ENCODE peak calls at places on chromosomes 6 and 20, in ten cellular contexts. One of them, this sample, is unnamed.
A peak's percentile ranks its signal among the peaks of the same experiment; 100 is the strongest.

GRCh38 chr6:36886948-36887347 is 1.2 kb downstream of the C6orf89 start:
- ATAC-seq in CD8-positive, alpha-beta T cell: no peak
- ATAC-seq in naive B cell: no peak
- ATAC-seq in heart right ventricle: no peak
- ATAC-seq in activated T-cell treated with anti-CD3 and anti-CD28 coated beads, Interleukin-2, amount 50 U/mL, for 72 hours: no peak
- ATAC-seq in stimulated activated naive CD8-positive, alpha-beta T cell treated with anti-CD3 and anti-CD28 coated beads, Interleukin-15, Interleukin-2, amounts not matched to agents 100 U/mL and 50 U/mL, for 24 hours: no peak
- ATAC-seq in effector memory CD8-positive, alpha-beta T cell: no peak
- ATAC-seq in left ventricle myocardium superior: no peak
- ATAC-seq in stimulated activated effector memory CD8-positive, alpha-beta T cell treated with anti-CD3 and anti-CD28 coated beads, Interleukin-12 subunit alpha, Interleukin-12 subunit beta, amount 100 ng/mL, for 72 hours: no peak
- ATAC-seq in natural killer cell treated with Interleukin-12 subunit alpha and Interleukin-12 subunit beta and Interleukin-15 and Interleukin-18, amount 100 ng/mL, for 72 hours: no peak
- ATAC-seq in this sample: no peak

GRCh38 chr20:17644451-17644850 is 37.6 kb downstream of the RRBP1 start:
- ATAC-seq in CD8-positive, alpha-beta T cell: no peak
- ATAC-seq in naive B cell: no peak
- ATAC-seq in heart right ventricle: peak; percentile 36
- ATAC-seq in activated T-cell treated with anti-CD3 and anti-CD28 coated beads, Interleukin-2, amount 50 U/mL, for 72 hours: no peak
- ATAC-seq in stimulated activated naive CD8-positive, alpha-beta T cell treated with anti-CD3 and anti-CD28 coated beads, Interleukin-15, Interleukin-2, amounts not matched to agents 100 U/mL and 50 U/mL, for 24 hours: no peak
- ATAC-seq in effector memory CD8-positive, alpha-beta T cell: no peak
- ATAC-seq in left ventricle myocardium superior: peak; percentile 53
- ATAC-seq in stimulated activated effector memory CD8-positive, alpha-beta T cell treated with anti-CD3 and anti-CD28 coated beads, Interleukin-12 subunit alpha, Interleukin-12 subunit beta, amount 100 ng/mL, for 72 hours: no peak
- ATAC-seq in natural killer cell treated with Interleukin-12 subunit alpha and Interleukin-12 subunit beta and Interleukin-15 and Interleukin-18, amount 100 ng/mL, for 72 hours: no peak
- ATAC-seq in this sample: no peak

GRCh38 chr6:160464744-160465143 is 116.6 kb downstream of the SLC22A3 start:
- ATAC-seq in CD8-positive, alpha-beta T cell: no peak
- ATAC-seq in naive B cell: no peak
- ATAC-seq in heart right ventricle: no peak
- ATAC-seq in activated T-cell treated with anti-CD3 and anti-CD28 coated beads, Interleukin-2, amount 50 U/mL, for 72 hours: no peak
- ATAC-seq in stimulated activated naive CD8-positive, alpha-beta T cell treated with anti-CD3 and anti-CD28 coated beads, Interleukin-15, Interleukin-2, amounts not matched to agents 100 U/mL and 50 U/mL, for 24 hours: no peak
- ATAC-seq in effector memory CD8-positive, alpha-beta T cell: no peak
- ATAC-seq in left ventricle myocardium superior: no peak
- ATAC-seq in stimulated activated effector memory CD8-positive, alpha-beta T cell treated with anti-CD3 and anti-CD28 coated beads, Interleukin-12 subunit alpha, Interleukin-12 subunit beta, amount 100 ng/mL, for 72 hours: no peak
- ATAC-seq in natural killer cell treated with Interleukin-12 subunit alpha and Interleukin-12 subunit beta and Interleukin-15 and Interleukin-18, amount 100 ng/mL, for 72 hours: no peak
- ATAC-seq in this sample: no peak

GRCh38 chr6:133083248-133083967 is 157.7 kb upstream of the EYA4 start:
- ATAC-seq in CD8-positive, alpha-beta T cell: no peak
- ATAC-seq in naive B cell: no peak
- ATAC-seq in heart right ventricle: peak; percentile 78
- ATAC-seq in activated T-cell treated with anti-CD3 and anti-CD28 coated beads, Interleukin-2, amount 50 U/mL, for 72 hours: no peak
- ATAC-seq in stimulated activated naive CD8-positive, alpha-beta T cell treated with anti-CD3 and anti-CD28 coated beads, Interleukin-15, Interleukin-2, amounts not matched to agents 100 U/mL and 50 U/mL, for 24 hours: no peak
- ATAC-seq in effector memory CD8-positive, alpha-beta T cell: no peak
- ATAC-seq in left ventricle myocardium superior: peak; percentile 78
- ATAC-seq in stimulated activated effector memory CD8-positive, alpha-beta T cell treated with anti-CD3 and anti-CD28 coated beads, Interleukin-12 subunit alpha, Interleukin-12 subunit beta, amount 100 ng/mL, for 72 hours: no peak
- ATAC-seq in natural killer cell treated with Interleukin-12 subunit alpha and Interleukin-12 subunit beta and Interleukin-15 and Interleukin-18, amount 100 ng/mL, for 72 hours: no peak
- ATAC-seq in this sample: no peak

GRCh38 chr6:39892490-39893129 is 41.7 kb downstream of the MOCS1 start:
- ATAC-seq in CD8-positive, alpha-beta T cell: no peak
- ATAC-seq in naive B cell: no peak
- ATAC-seq in heart right ventricle: peak; percentile 71
- ATAC-seq in activated T-cell treated with anti-CD3 and anti-CD28 coated beads, Interleukin-2, amount 50 U/mL, for 72 hours: peak; percentile 32
- ATAC-seq in stimulated activated naive CD8-positive, alpha-beta T cell treated with anti-CD3 and anti-CD28 coated beads, Interleukin-15, Interleukin-2, amounts not matched to agents 100 U/mL and 50 U/mL, for 24 hours: no peak
- ATAC-seq in effector memory CD8-positive, alpha-beta T cell: no peak
- ATAC-seq in left ventricle myocardium superior: peak; percentile 58
- ATAC-seq in stimulated activated effector memory CD8-positive, alpha-beta T cell treated with anti-CD3 and anti-CD28 coated beads, Interleukin-12 subunit alpha, Interleukin-12 subunit beta, amount 100 ng/mL, for 72 hours: peak; percentile 57
- ATAC-seq in natural killer cell treated with Interleukin-12 subunit alpha and Interleukin-12 subunit beta and Interleukin-15 and Interleukin-18, amount 100 ng/mL, for 72 hours: peak; percentile 64
- ATAC-seq in this sample: no peak

GRCh38 chr6:108940741-108941140 is 92.5 kb downstream of the ARMC2 start:
- ATAC-seq in CD8-positive, alpha-beta T cell: no peak
- ATAC-seq in naive B cell: no peak
- ATAC-seq in heart right ventricle: no peak
- ATAC-seq in activated T-cell treated with anti-CD3 and anti-CD28 coated beads, Interleukin-2, amount 50 U/mL, for 72 hours: no peak
- ATAC-seq in stimulated activated naive CD8-positive, alpha-beta T cell treated with anti-CD3 and anti-CD28 coated beads, Interleukin-15, Interleukin-2, amounts not matched to agents 100 U/mL and 50 U/mL, for 24 hours: no peak
- ATAC-seq in effector memory CD8-positive, alpha-beta T cell: no peak
- ATAC-seq in left ventricle myocardium superior: no peak
- ATAC-seq in stimulated activated effector memory CD8-positive, alpha-beta T cell treated with anti-CD3 and anti-CD28 coated beads, Interleukin-12 subunit alpha, Interleukin-12 subunit beta, amount 100 ng/mL, for 72 hours: no peak
- ATAC-seq in natural killer cell treated with Interleukin-12 subunit alpha and Interleukin-12 subunit beta and Interleukin-15 and Interleukin-18, amount 100 ng/mL, for 72 hours: no peak
- ATAC-seq in this sample: no peak

GRCh38 chr6:39855356-39855995 is 63.3 kb downstream of the DAAM2 start:
- ATAC-seq in CD8-positive, alpha-beta T cell: no peak
- ATAC-seq in naive B cell: no peak
- ATAC-seq in heart right ventricle: peak; percentile 43
- ATAC-seq in activated T-cell treated with anti-CD3 and anti-CD28 coated beads, Interleukin-2, amount 50 U/mL, for 72 hours: no peak
- ATAC-seq in stimulated activated naive CD8-positive, alpha-beta T cell treated with anti-CD3 and anti-CD28 coated beads, Interleukin-15, Interleukin-2, amounts not matched to agents 100 U/mL and 50 U/mL, for 24 hours: no peak
- ATAC-seq in effector memory CD8-positive, alpha-beta T cell: no peak
- ATAC-seq in left ventricle myocardium superior: no peak
- ATAC-seq in stimulated activated effector memory CD8-positive, alpha-beta T cell treated with anti-CD3 and anti-CD28 coated beads, Interleukin-12 subunit alpha, Interleukin-12 subunit beta, amount 100 ng/mL, for 72 hours: no peak
- ATAC-seq in natural killer cell treated with Interleukin-12 subunit alpha and Interleukin-12 subunit beta and Interleukin-15 and Interleukin-18, amount 100 ng/mL, for 72 hours: no peak
- ATAC-seq in this sample: no peak

GRCh38 chr20:24633026-24633425 is 163.6 kb downstream of the SYNDIG1 start:
- ATAC-seq in CD8-positive, alpha-beta T cell: no peak
- ATAC-seq in naive B cell: no peak
- ATAC-seq in heart right ventricle: peak; percentile 88
- ATAC-seq in activated T-cell treated with anti-CD3 and anti-CD28 coated beads, Interleukin-2, amount 50 U/mL, for 72 hours: no peak
- ATAC-seq in stimulated activated naive CD8-positive, alpha-beta T cell treated with anti-CD3 and anti-CD28 coated beads, Interleukin-15, Interleukin-2, amounts not matched to agents 100 U/mL and 50 U/mL, for 24 hours: no peak
- ATAC-seq in effector memory CD8-positive, alpha-beta T cell: no peak
- ATAC-seq in left ventricle myocardium superior: peak; percentile 74
- ATAC-seq in stimulated activated effector memory CD8-positive, alpha-beta T cell treated with anti-CD3 and anti-CD28 coated beads, Interleukin-12 subunit alpha, Interleukin-12 subunit beta, amount 100 ng/mL, for 72 hours: no peak
- ATAC-seq in natural killer cell treated with Interleukin-12 subunit alpha and Interleukin-12 subunit beta and Interleukin-15 and Interleukin-18, amount 100 ng/mL, for 72 hours: peak; percentile 13
- ATAC-seq in this sample: no peak

GRCh38 chr6:152261179-152261578 is 376.0 kb downstream of the SYNE1 start:
- ATAC-seq in CD8-positive, alpha-beta T cell: no peak
- ATAC-seq in naive B cell: no peak
- ATAC-seq in heart right ventricle: peak; percentile 69
- ATAC-seq in activated T-cell treated with anti-CD3 and anti-CD28 coated beads, Interleukin-2, amount 50 U/mL, for 72 hours: no peak
- ATAC-seq in stimulated activated naive CD8-positive, alpha-beta T cell treated with anti-CD3 and anti-CD28 coated beads, Interleukin-15, Interleukin-2, amounts not matched to agents 100 U/mL and 50 U/mL, for 24 hours: no peak
- ATAC-seq in effector memory CD8-positive, alpha-beta T cell: no peak
- ATAC-seq in left ventricle myocardium superior: peak; percentile 84
- ATAC-seq in stimulated activated effector memory CD8-positive, alpha-beta T cell treated with anti-CD3 and anti-CD28 coated beads, Interleukin-12 subunit alpha, Interleukin-12 subunit beta, amount 100 ng/mL, for 72 hours: no peak
- ATAC-seq in natural killer cell treated with Interleukin-12 subunit alpha and Interleukin-12 subunit beta and Interleukin-15 and Interleukin-18, amount 100 ng/mL, for 72 hours: no peak
- ATAC-seq in this sample: no peak

GRCh38 chr20:25090492-25091429 is 8.8 kb upstream of the VSX1 start:
- ATAC-seq in CD8-positive, alpha-beta T cell: peak; percentile 97
- ATAC-seq in naive B cell: no peak
- ATAC-seq in heart right ventricle: no peak
- ATAC-seq in activated T-cell treated with anti-CD3 and anti-CD28 coated beads, Interleukin-2, amount 50 U/mL, for 72 hours: peak; percentile 98
- ATAC-seq in stimulated activated naive CD8-positive, alpha-beta T cell treated with anti-CD3 and anti-CD28 coated beads, Interleukin-15, Interleukin-2, amounts not matched to agents 100 U/mL and 50 U/mL, for 24 hours: peak; percentile 75
- ATAC-seq in effector memory CD8-positive, alpha-beta T cell: peak; percentile 97
- ATAC-seq in left ventricle myocardium superior: no peak
- ATAC-seq in stimulated activated effector memory CD8-positive, alpha-beta T cell treated with anti-CD3 and anti-CD28 coated beads, Interleukin-12 subunit alpha, Interleukin-12 subunit beta, amount 100 ng/mL, for 72 hours: peak; percentile 97
- ATAC-seq in natural killer cell treated with Interleukin-12 subunit alpha and Interleukin-12 subunit beta and Interleukin-15 and Interleukin-18, amount 100 ng/mL, for 72 hours: peak; percentile 79
- ATAC-seq in this sample: peak; percentile 76

This sample was measured in activated CD4-positive, CD25-positive, alpha-beta regulatory T cell treated with anti-CD3 and anti-CD28 coated beads, Interleukin-2, amount 50 U/mL, for 24 hours.